ENCODE peak calls at places on chromosomes 5 and 9, in four cellular contexts. W is right lobe of liver, R is NB4, E is body of pancreas. X is an unnamed sample.

GRCh38 chr5:37435261-37435660 is 56.1 kb downstream of the WDR70 start:
- DNase-seq in W (no peak), R (no peak), E (no peak), X (no peak)

GRCh38 chr9:128439273-128439672 is 16.5 kb upstream of the ODF2 start:
- DNase-seq in W (no peak), R (no peak), E (no peak), X (no peak)

GRCh38 chr9:83062011-83062652 is 810 bp downstream of the RASEF start:
- DNase-seq in W (peak; percentile 33), R (no peak), E (peak; percentile 92), X (peak; percentile 62)

GRCh38 chr5:171580506-171581265 is 161.2 kb downstream of the FGF18 start:
- DNase-seq in W (no peak), R (no peak), E (no peak), X (no peak)

GRCh38 chr5:2039180-2039531 is 156.4 kb upstream of the IRX4 start:
- DNase-seq in W (no peak), R (no peak), E (no peak), X (no peak)

GRCh38 chr5:134911285-134912215 is 6.6 kb downstream of the PCBD2 start:
- DNase-seq in W (no peak), R (no peak), E (no peak), X (no peak)

GRCh38 chr9:128362774-128363173 is 8.4 kb upstream of the URM1 start:
- DNase-seq in W (no peak), R (no peak), E (no peak), X (no peak)

GRCh38 chr5:15645776-15646175 is 145.8 kb downstream of the FBXL7 start:
- DNase-seq in W (no peak), R (no peak), E (no peak), X (no peak)

GRCh38 chr5:169580964-169581363 is 2.6 kb upstream of the SPDL1 start:
- DNase-seq in W (no peak), R (no peak), E (no peak), X (no peak)

GRCh38 chr5:51468196-51468595 is 84.9 kb downstream of the ISL1 start:
- DNase-seq in W (no peak), R (peak; percentile 8), E (no peak), X (no peak)

GRCh38 chr5:62460578-62460983 is 48.0 kb downstream of the IPO11 start:
- DNase-seq in W (no peak), R (peak; percentile 63), E (no peak), X (no peak)

GRCh38 chr9:137222190-137223077 is at the start of gene RNF208:
- DNase-seq in W (no peak), R (no peak), E (peak; percentile 47), X (no peak)

GRCh38 chr9:23258569-23258968 is 567.5 kb downstream of the ELAVL2 start:
- DNase-seq in W (no peak), R (no peak), E (no peak), X (no peak)

GRCh38 chr5:31415009-31415923 is 116.6 kb downstream of the DROSHA start:
- DNase-seq in W (no peak), R (no peak), E (no peak), X (no peak)
- TF ChIP-seq CTCF in W (no peak), R (no peak), E (no peak), X (peak; percentile 38)

GRCh38 chr5:154172785-154173184 is 17.7 kb upstream of the GALNT10 start:
- DNase-seq in W (no peak), R (no peak), E (no peak), X (no peak)

GRCh38 chr5:154166901-154167791 is 23.4 kb upstream of the GALNT10 start:
- DNase-seq in W (no peak), R (no peak), E (no peak), X (no peak)

GRCh38 chr5:154165886-154166285 is 24.6 kb upstream of the GALNT10 start:
- DNase-seq in W (no peak), R (no peak), E (no peak), X (no peak)

GRCh38 chr5:154164182-154164581 is 26.4 kb upstream of the GALNT10 start:
- DNase-seq in W (no peak), R (no peak), E (no peak), X (no peak)

GRCh38 chr5:154168395-154168794 is 22.1 kb upstream of the GALNT10 start:
- DNase-seq in W (no peak), R (no peak), E (no peak), X (no peak)
- H3K4me3 ChIP-seq in W (no peak overlapping the region), R (no peak overlapping the region), E (no peak overlapping the region), X (no peak overlapping the region)

DNA sequence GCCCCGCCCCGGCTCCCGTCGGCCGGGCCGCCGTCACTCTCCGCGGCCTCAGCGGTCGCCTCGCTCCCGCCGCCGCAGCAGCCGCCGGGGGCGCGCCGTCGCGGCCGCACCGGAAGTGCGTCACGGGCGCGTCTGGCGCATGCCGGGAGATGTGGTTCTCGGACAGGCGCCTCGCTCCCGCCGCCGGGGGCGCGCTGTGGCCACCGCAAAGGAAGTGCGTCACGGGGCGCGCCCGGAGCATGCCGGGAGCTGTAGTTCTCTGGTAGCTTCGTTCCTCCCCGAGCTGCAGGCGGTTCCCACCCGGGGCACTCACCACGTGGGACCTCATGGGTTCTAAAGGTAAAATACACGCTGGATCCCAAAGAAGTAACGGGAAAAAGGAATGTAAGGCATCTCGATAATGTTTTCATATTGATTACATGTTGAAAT is at the start of gene UBAC1:
- DNase-seq in W (peak; percentile 98), R (peak; percentile 97), E (peak; percentile 95), X (peak; percentile 93)
- TF ChIP-seq CTCF in W (peak; percentile 65), R (no peak), E (peak; percentile 41), X (peak; percentile 30)

GRCh38 chr5:22850981-22851380 is 2.2 kb downstream of the CDH12 start:
- DNase-seq in W (no peak), R (no peak), E (no peak), X (no peak)

GRCh38 chr5:22855824-22856223 is 2.7 kb upstream of the CDH12 start:
- DNase-seq in W (no peak), R (no peak), E (no peak), X (no peak)

GRCh38 chr5:22852807-22853670 is at the start of gene CDH12:
- DNase-seq in W (no peak), R (peak; percentile 25), E (peak; percentile 10), X (no peak)
- H3K4me3 ChIP-seq in W (no peak within 1 kb of the TSS), R (no peak within 1 kb of the TSS), E (no peak within 1 kb of the TSS), X (peak within 1 kb of the TSS; percentile 25)

GRCh38 chr9:134685784-134686183 is 44.2 kb downstream of the COL5A1 start:
- DNase-seq in W (no peak), R (no peak), E (no peak), X (no peak)
- TF ChIP-seq CTCF in W (no peak), R (no peak), E (no peak), X (no peak)

DNA sequence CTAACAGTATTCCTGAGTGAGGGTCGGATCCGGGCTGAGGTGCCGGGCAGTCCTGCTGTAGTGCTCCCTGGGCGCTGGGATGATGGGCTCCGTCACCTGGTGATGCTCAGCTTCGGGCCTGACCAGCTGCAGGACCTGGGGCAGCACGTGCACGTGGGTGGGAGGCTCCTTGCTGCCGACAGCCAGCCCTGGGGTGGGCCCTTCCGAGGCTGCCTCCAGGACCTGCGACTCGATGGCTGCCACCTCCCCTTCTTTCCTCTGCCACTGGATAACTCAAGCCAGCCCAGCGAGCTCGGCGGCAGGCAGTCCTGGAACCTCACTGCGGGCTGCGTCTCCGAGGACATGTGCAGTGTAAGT is 15.2 kb downstream of the CRB2 start:
- DNase-seq in W (no peak), R (no peak), E (no peak), X (no peak)
- H3K4me3 ChIP-seq in W (no peak overlapping the region), R (no peak overlapping the region), E (no peak overlapping the region), X (no peak overlapping the region)

GRCh38 chr5:159419567-159419966 is 89.3 kb upstream of the IL12B start:
- DNase-seq in W (no peak), R (no peak), E (no peak), X (no peak)
- TF ChIP-seq CTCF in W (no peak), R (no peak), E (no peak), X (peak; percentile 32)

GRCh38 chr5:72125931-72126620 is 18.8 kb downstream of the MAP1B start:
- DNase-seq in W (no peak), R (no peak), E (no peak), X (no peak)
- H3K4me3 ChIP-seq in W (no peak overlapping the region), R (no peak overlapping the region), E (no peak overlapping the region), X (no peak overlapping the region)

X was measured in RWPE2.